ENCODE peak calls at places on chromosomes 2 and 18, in eight cellular contexts. X, U, W, M, F, O, P and Y are unnamed samples.

GRCh38 chr2:197506658-197507057 is 6.5 kb downstream of the HSPE1 start:
- DNase-seq in X (no peak), W (no peak), U (no peak), P (no peak), M (no peak), F (no peak), O (no peak), Y (no peak)

GRCh38 chr2:235659767-235660322 is 166.0 kb downstream of the AGAP1 start:
- DNase-seq in U (no peak), X (no peak), M (peak; percentile 34), P (peak; percentile 88), O (no peak), F (peak; percentile 91), W (no peak), Y (peak; percentile 49)

GRCh38 chr18:32552421-32553030 is 81.8 kb upstream of the GAREM1 start:
- DNase-seq in X (peak; percentile 68), F (peak; percentile 43), M (peak; percentile 5), U (peak; percentile 75), P (peak; percentile 61), O (no peak), W (peak; percentile 85), Y (no peak)

GRCh38 chr2:119264781-119265692 is 41.4 kb downstream of the STEAP3 start:
- DNase-seq in P (peak; percentile 62), M (no peak), X (peak; percentile 51), F (peak; percentile 48), W (peak; percentile 75), O (peak; percentile 25), U (peak; percentile 68), Y (no peak)

GRCh38 chr2:112627060-112628040 is 18.4 kb upstream of the SLC20A1 start:
- DNase-seq in O (no peak), P (peak; percentile 94), W (no peak), F (peak; percentile 96), U (no peak), X (no peak), M (no peak), Y (peak; percentile 83)

GRCh38 chr2:32565902-32566301 is 61.9 kb upstream of the TTC27 start:
- DNase-seq in M (no peak), W (no peak), U (no peak), F (no peak), X (no peak), O (no peak), P (no peak), Y (no peak)

GRCh38 chr18:31657823-31658669 is 26.3 kb downstream of the B4GALT6 start:
- DNase-seq in U (no peak), F (no peak), O (peak; percentile 76), W (peak; percentile 69), X (peak; percentile 69), M (no peak), P (no peak), Y (no peak)

GRCh38 chr2:19648583-19648982 is 253.2 kb downstream of the TTC32 start:
- DNase-seq in O (no peak), M (no peak), U (no peak), X (no peak), P (peak; percentile 68), F (peak; percentile 80), W (no peak), Y (peak; percentile 72)

GRCh38 chr2:149068996-149069888 is 30.7 kb downstream of the LYPD6B start:
- DNase-seq in X (peak; percentile 19), W (no peak), U (peak; percentile 52), O (no peak), F (peak; percentile 99), P (peak; percentile 92), M (no peak), Y (no peak)

GRCh38 chr2:172836386-172837200 is 100.9 kb downstream of the RAPGEF4 start:
- DNase-seq in X (no peak), P (peak; percentile 82), F (peak; percentile 95), U (peak; percentile 42), M (no peak), O (no peak), W (no peak), Y (no peak)

GRCh38 chr2:73700111-73700510 is 37.0 kb downstream of the TPRKB start:
- DNase-seq in U (no peak), W (no peak), X (no peak), P (no peak), F (no peak), O (no peak), M (no peak), Y (no peak)

GRCh38 chr18:12726774-12727550 is 24.1 kb downstream of the PSMG2 start:
- DNase-seq in U (peak; percentile 92), W (peak; percentile 61), P (peak; percentile 56), M (peak; percentile 69), F (peak; percentile 65), O (peak; percentile 13), X (peak; percentile 62), Y (peak; percentile 46)

GRCh38 chr18:56148373-56148772 is 490.0 kb downstream of the TXNL1 start:
- DNase-seq in O (no peak), W (no peak), X (no peak), U (no peak), P (peak; percentile 48), M (no peak), F (peak; percentile 92), Y (no peak)

GRCh38 chr2:230721712-230722111 is 9.1 kb downstream of the CAB39 start:
- DNase-seq in W (no peak), M (no peak), P (no peak), O (no peak), X (no peak), U (no peak), F (peak; percentile 38), Y (no peak)

GRCh38 chr2:224969095-224969494 is 73.2 kb downstream of the DOCK10 start:
- DNase-seq in X (no peak), M (no peak), U (no peak), W (no peak), O (no peak), P (no peak), F (no peak), Y (no peak)

GRCh38 chr2:106180602-106181001 is 13.5 kb downstream of the UXS1 start:
- DNase-seq in P (no peak), F (no peak), X (no peak), W (no peak), M (no peak), O (no peak), U (no peak), Y (no peak)

GRCh38 chr2:74849228-74849892 is 15.4 kb downstream of the HK2 start:
- DNase-seq in O (no peak), M (no peak), F (no peak), P (peak; percentile 71), U (no peak), W (no peak), X (peak; percentile 47), Y (no peak)

GRCh38 chr18:22172594-22173049 is 3.2 kb downstream of the GATA6 start:
- DNase-seq in W (no peak), U (peak; percentile 68), M (no peak), X (no peak), P (no peak), O (no peak), F (no peak), Y (no peak)

GRCh38 chr2:183610724-183611123 is 486.5 kb downstream of the NUP35 start:
- DNase-seq in U (no peak), P (no peak), M (no peak), W (peak; percentile 8), O (no peak), X (no peak), F (no peak), Y (no peak)

GRCh38 chr2:11738589-11739436 is 7.6 kb upstream of the LPIN1 start:
- DNase-seq in P (peak; percentile 65), X (peak; percentile 21), W (peak; percentile 51), F (peak; percentile 90), O (no peak), M (peak; percentile 12), U (peak; percentile 72), Y (peak; percentile 86)

GRCh38 chr2:219453691-219454131 is 19.1 kb downstream of the SPEG start:
- DNase-seq in W (no peak), M (no peak), U (no peak), F (peak; percentile 97), X (no peak), P (peak; percentile 88), O (peak; percentile 47), Y (peak; percentile 100)

GRCh38 chr2:46293466-46293865 is 3.7 kb upstream of the EPAS1 start:
- DNase-seq in F (no peak), W (no peak), X (no peak), U (no peak), P (no peak), M (no peak), O (no peak), Y (no peak)

GRCh38 chr2:11753886-11754704 is 7.7 kb downstream of the LPIN1 start:
- DNase-seq in U (peak; percentile 38), M (no peak), X (peak; percentile 77), P (peak; percentile 75), F (peak; percentile 81), W (no peak), O (no peak), Y (no peak)